ENCODE peak calls at places on chromosomes 3 and 15, in four cellular contexts. K is H9, P is H1, I is IMR-90. M is an unnamed sample.
A peak's percentile ranks its signal among the peaks of the same experiment; 100 is the strongest.

GRCh38 chr15:34049096-34049495 is 10.1 kb upstream of the AVEN start:
- DNase-seq in K (no peak), P (no peak), I (peak; percentile 87), M (no peak)

GRCh38 chr3:193593666-193594025 is 638 bp downstream of the OPA1 start:
- DNase-seq in K (no peak), P (no peak), I (peak; percentile 36), M (peak; percentile 14)

GRCh38 chr15:38684461-38685000 is 119.9 kb upstream of the RASGRP1 start:
- DNase-seq in K (no peak), P (no peak), I (no peak), M (no peak)

GRCh38 chr3:129636082-129636481 is 29.6 kb upstream of the PLXND1 start:
- DNase-seq in K (no peak), P (no peak), I (no peak), M (no peak)

GRCh38 chr15:98381446-98381845 is 266.9 kb upstream of the IGF1R start:
- DNase-seq in K (no peak), P (no peak), I (no peak), M (no peak)

GRCh38 chr3:64225695-64226499 is 631 bp upstream of the PRICKLE2 start:
- DNase-seq in K (no peak), P (no peak), I (peak; percentile 51), M (no peak)

GRCh38 chr15:60044636-60045273 is 40.6 kb downstream of the FOXB1 start:
- DNase-seq in K (no peak), P (no peak), I (no peak), M (no peak)

GRCh38 chr3:28467414-28467813 is 118.8 kb upstream of the AZI2 start:
- DNase-seq in K (no peak), P (no peak), I (no peak), M (no peak)

GRCh38 chr15:100191161-100191560 is 150.6 kb downstream of the ADAMTS17 start:
- DNase-seq in K (peak; percentile 24), P (no peak), I (no peak), M (no peak)

GRCh38 chr3:140467916-140468315 is 209.9 kb upstream of the TRIM42 start:
- DNase-seq in K (no peak), P (no peak), I (no peak), M (no peak)

GRCh38 chr15:92391640-92392039 is 2.0 kb upstream of the ST8SIA2 start:
- DNase-seq in K (peak; percentile 65), P (no peak), I (peak; percentile 1), M (no peak)

GRCh38 chr3:128946411-128946810 is 47.5 kb downstream of the CFAP92 start:
- DNase-seq in K (no peak), P (no peak), I (peak; percentile 68), M (no peak)

GRCh38 chr3:32009957-32010356 is 28.4 kb downstream of the ZNF860 start:
- DNase-seq in K (no peak), P (no peak), I (no peak), M (no peak)

GRCh38 chr3:140014831-140015495 is 80.0 kb downstream of the CLSTN2 start:
- DNase-seq in K (no peak), P (no peak), I (no peak), M (no peak)

GRCh38 chr3:114879059-114880031 is 267.7 kb downstream of the ZBTB20 start:
- DNase-seq in K (no peak), P (no peak), I (peak; percentile 77), M (no peak)

GRCh38 chr15:72306211-72306785 is 13.7 kb downstream of the CELF6 start:
- DNase-seq in K (peak; percentile 49), P (no peak), I (peak; percentile 32), M (no peak)

GRCh38 chr3:100030346-100030745 is 84.0 kb downstream of the FILIP1L start:
- DNase-seq in K (no peak), P (no peak), I (peak; percentile 53), M (no peak)

GRCh38 chr15:75531041-75531450 is 48.1 kb downstream of the PTPN9 start:
- DNase-seq in K (no peak), P (no peak), I (peak; percentile 40), M (no peak)

GRCh38 chr3:6449099-6449498 is 411.8 kb upstream of the GRM7 start:
- DNase-seq in K (no peak), P (no peak), I (no peak), M (no peak)

GRCh38 chr15:33064878-33065277 is 129.6 kb downstream of the FMN1 start:
- DNase-seq in K (no peak), P (no peak), I (peak; percentile 81), M (no peak)

GRCh38 chr3:52402706-52403270 is 42.1 kb downstream of the SEMA3G start:
- DNase-seq in K (no peak), P (no peak), I (no peak), M (no peak)

GRCh38 chr15:60301024-60301423 is 96.8 kb downstream of the ANXA2 start:
- DNase-seq in K (no peak), P (no peak), I (no peak), M (no peak)

GRCh38 chr15:48865387-48866079 is 12.4 kb upstream of the EID1 start:
- DNase-seq in K (peak; percentile 33), P (no peak), I (peak; percentile 71), M (no peak)

GRCh38 chr3:154430014-154430413 is at the start of gene GPR149:
- DNase-seq in K (peak; percentile 72), P (no peak), I (no peak), M (no peak)

GRCh38 chr3:53591646-53592045 is 97.2 kb downstream of the CACNA1D start:
- DNase-seq in K (no peak), P (no peak), I (no peak), M (no peak)

GRCh38 chr15:59384507-59384906 is 11.8 kb upstream of the MYO1E start:
- DNase-seq in K (no peak), P (no peak), I (no peak), M (no peak)

GRCh38 chr3:114212646-114213045 is 24.7 kb downstream of the ZNF80 start:
- DNase-seq in K (no peak), P (no peak), I (no peak), M (no peak)

GRCh38 chr3:191329654-191330308 is 545 bp downstream of the UTS2B start:
- DNase-seq in K (peak; percentile 50), P (no peak), I (peak; percentile 71), M (peak; percentile 47)

GRCh38 chr15:56495050-56495449 is 30.1 kb upstream of the MNS1 start:
- DNase-seq in K (no peak), P (no peak), I (no peak), M (no peak)

GRCh38 chr3:142896996-142897395 is 8.1 kb upstream of the PCOLCE2 start:
- DNase-seq in K (no peak), P (no peak), I (no peak), M (no peak)

GRCh38 chr15:88704791-88705768 is 66.3 kb downstream of the ISG20 start:
- DNase-seq in K (peak; percentile 62), P (no peak), I (no peak), M (peak; percentile 24)

GRCh38 chr3:13963137-13963886 is 83.4 kb upstream of the WNT7A start:
- DNase-seq in K (no peak), P (no peak), I (no peak), M (no peak)

GRCh38 chr15:74251187-74251811 is 15.2 kb downstream of the CCDC33 start:
- DNase-seq in K (no peak), P (no peak), I (no peak), M (no peak)

GRCh38 chr3:183587337-183587736 is 31.8 kb upstream of the KLHL6 start:
- DNase-seq in K (no peak), P (no peak), I (no peak), M (no peak)

GRCh38 chr15:98873441-98874218 is 134.0 kb downstream of the PGPEP1L start:
- DNase-seq in K (no peak), P (no peak), I (peak; percentile 83), M (no peak)

GRCh38 chr3:17176757-17177156 is 292.0 kb downstream of the PLCL2 start:
- DNase-seq in K (no peak), P (no peak), I (no peak), M (no peak)

GRCh38 chr3:45113625-45114050 is 32.5 kb downstream of the CDCP1 start:
- DNase-seq in K (no peak), P (no peak), I (peak; percentile 62), M (no peak)

GRCh38 chr3:99678023-99678422 is 39.6 kb downstream of the COL8A1 start:
- DNase-seq in K (no peak), P (no peak), I (peak; percentile 95), M (no peak)

GRCh38 chr3:39171860-39172259 is 18.5 kb upstream of the CSRNP1 start:
- DNase-seq in K (no peak), P (no peak), I (no peak), M (no peak)

GRCh38 chr3:39178553-39178952 is 13.8 kb downstream of the XIRP1 start:
- DNase-seq in K (no peak), P (no peak), I (peak; percentile 77), M (no peak)

GRCh38 chr3:39180183-39180545 is 12.2 kb downstream of the XIRP1 start:
- DNase-seq in K (no peak), P (no peak), I (no peak), M (no peak)

GRCh38 chr3:39177708-39178332 is 14.6 kb downstream of the XIRP1 start:
- DNase-seq in K (peak; percentile 90), P (no peak), I (peak; percentile 97), M (no peak)

GRCh38 chr3:39176025-39176714 is 16.2 kb downstream of the XIRP1 start:
- DNase-seq in K (no peak), P (no peak), I (no peak), M (no peak)
- H3K27ac ChIP-seq in K (no peak overlapping the region), P (no peak overlapping the region), I (no peak overlapping the region), M (no peak overlapping the region)

DNA sequence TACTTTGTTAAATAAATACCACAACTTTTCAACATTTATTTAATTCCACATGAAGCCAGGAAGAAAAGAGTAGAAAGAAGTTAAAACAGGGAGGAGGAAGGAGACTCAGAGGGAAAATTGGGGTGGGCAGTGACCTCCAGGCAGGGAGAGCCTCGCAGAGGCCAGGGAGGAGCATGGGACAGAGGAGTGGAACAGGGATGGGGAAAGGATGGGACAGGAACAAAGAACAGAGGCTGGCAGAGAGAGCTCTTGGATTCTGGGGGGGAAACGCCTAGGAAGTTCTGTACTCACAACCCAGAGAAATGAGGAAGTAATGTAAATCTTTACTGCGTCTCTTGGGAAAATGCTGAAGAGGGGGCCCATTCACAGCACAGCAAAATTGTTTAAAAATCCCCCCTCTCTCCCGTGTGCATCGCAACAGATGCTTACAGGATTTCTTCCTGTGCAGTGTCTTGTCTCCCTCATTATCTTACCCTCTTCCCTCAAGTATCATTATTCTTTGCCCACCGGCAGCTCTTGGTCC is 65.4 kb downstream of the ARHGAP31 start:
- DNase-seq in K (no peak), P (no peak), I (no peak), M (no peak)
- H4K91ac ChIP-seq in K (no peak overlapping the region), P (peak overlapping the region; percentile 8), I (no peak overlapping the region), M (no peak overlapping the region)

GRCh38 chr3:186283651-186284445 is 78.2 kb downstream of the DGKG start:
- DNase-seq in K (no peak), P (no peak), I (peak; percentile 59), M (no peak)
- H3K27ac ChIP-seq in K (no peak overlapping the region), P (no peak overlapping the region), I (no peak overlapping the region), M (no peak overlapping the region)

DNA sequence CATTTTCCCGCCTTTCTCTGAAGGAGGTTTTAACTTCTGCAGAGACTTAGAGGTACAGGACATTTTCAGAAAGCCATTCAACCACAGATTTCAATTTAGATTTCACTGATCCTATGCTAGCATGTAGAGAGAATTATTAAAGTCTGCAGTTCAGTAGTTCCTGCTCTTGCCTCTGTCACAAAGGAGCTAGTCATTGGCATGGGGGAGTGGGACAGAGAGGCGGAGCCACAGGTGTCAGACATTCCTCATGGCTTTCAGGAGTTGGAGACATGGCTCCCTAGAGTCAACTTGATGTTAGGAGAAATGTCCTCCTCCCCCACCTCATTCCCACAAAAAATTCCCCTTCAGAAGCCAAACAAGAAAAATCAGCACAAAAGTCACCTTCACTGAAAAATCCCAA is 66.0 kb upstream of the SIAH2 start:
- DNase-seq in K (no peak), P (no peak), I (no peak), M (no peak)
- H4K91ac ChIP-seq in K (no peak overlapping the region), P (no peak overlapping the region), I (no peak overlapping the region), M (no peak overlapping the region)